ENCODE peak calls at places on chromosome 14, in nine cellular contexts. L is NCI-H1436 treated with DMSO at 0.1 percent for 48 hours; T is left lung; V is AG10803; Z is adrenal gland; F is stimulated activated CD8-positive, alpha-beta memory T cell treated with anti-CD3 and anti-CD28 coated beads, Interleukin-2, amount 100 ng/mL, for 1 hour; S is NCI-H460; I is NCI-H2029 treated with DMSO at 0.1 percent for 48 hours; E is GM12878. G is an unnamed sample.

GRCh38 chr14:84961637-84962036 is 568.3 kb upstream of the FLRT2 start:
- DNase-seq in L (no peak), F (no peak), T (no peak), Z (no peak), I (no peak), E (no peak), V (peak; percentile 0), S (no peak), G (no peak)

GRCh38 chr14:92040431-92041040 is 677 bp upstream of the TRIP11 start:
- DNase-seq in F (no peak), Z (peak; percentile 49), T (no peak), V (peak; percentile 23), L (peak; percentile 2), E (peak; percentile 25), I (no peak), S (peak; percentile 5), G (peak; percentile 20)

GRCh38 chr14:95759952-95760351 is 46.0 kb upstream of the TCL1A start:
- DNase-seq in S (no peak), I (no peak), V (peak; percentile 29), E (no peak), F (no peak), Z (no peak), T (no peak), L (no peak), G (no peak)

GRCh38 chr14:91295276-91295845 is 50.9 kb upstream of the GPR68 start:
- DNase-seq in L (no peak), T (no peak), S (no peak), Z (no peak), E (no peak), V (no peak), F (no peak), I (no peak), G (no peak)

GRCh38 chr14:95261616-95262510 is 57.8 kb downstream of the CLMN start:
- DNase-seq in I (no peak), Z (peak; percentile 28), T (no peak), E (no peak), V (no peak), S (no peak), F (no peak), L (no peak), G (no peak)

GRCh38 chr14:24231263-24232120 is 675 bp downstream of the NEDD8 start:
- DNase-seq in T (no peak), Z (peak; percentile 57), E (no peak), V (no peak), F (no peak), I (no peak), L (no peak), S (no peak), G (peak; percentile 41)

GRCh38 chr14:100915582-100915981 is 12.1 kb upstream of the RTL1 start:
- DNase-seq in V (peak; percentile 5), T (no peak), F (no peak), E (no peak), S (no peak), I (no peak), L (no peak), Z (no peak), G (no peak)

GRCh38 chr14:104685216-104685997 is 4.0 kb upstream of the INF2 start:
- DNase-seq in I (no peak), E (no peak), L (no peak), S (no peak), T (no peak), Z (no peak), F (no peak), V (no peak), G (no peak)

GRCh38 chr14:67485501-67486095 is 2.9 kb downstream of the TMEM229B start:
- DNase-seq in E (no peak), Z (peak; percentile 60), F (no peak), L (no peak), I (no peak), V (peak; percentile 35), T (no peak), S (no peak), G (no peak)

GRCh38 chr14:30614155-30614554 is 8.0 kb upstream of the SCFD1 start:
- DNase-seq in F (no peak), I (no peak), V (no peak), S (no peak), Z (no peak), T (no peak), L (no peak), E (no peak), G (no peak)

GRCh38 chr14:100905166-100905565 is 1.6 kb upstream of the RTL1 start:
- DNase-seq in I (no peak), T (no peak), Z (peak; percentile 53), E (no peak), F (no peak), S (no peak), L (no peak), V (no peak), G (peak; percentile 3)

GRCh38 chr14:72451081-72451972 is 442.6 kb downstream of the DPF3 start:
- DNase-seq in Z (no peak), F (no peak), I (no peak), T (no peak), S (no peak), V (peak; percentile 7), L (no peak), E (peak; percentile 84), G (no peak)

GRCh38 chr14:99137913-99138571 is 134.0 kb downstream of the BCL11B start:
- DNase-seq in E (no peak), V (no peak), T (no peak), S (no peak), L (no peak), I (no peak), F (no peak), Z (peak; percentile 27), G (no peak)

GRCh38 chr14:87994974-87995373 is 2.0 kb upstream of the GALC start:
- DNase-seq in E (peak; percentile 83), Z (no peak), I (no peak), V (no peak), T (no peak), F (no peak), L (no peak), S (peak; percentile 99), G (no peak)

GRCh38 chr14:45211295-45211694 is 41.7 kb downstream of the MIS18BP1 start:
- DNase-seq in T (no peak), S (no peak), E (no peak), V (no peak), L (no peak), I (no peak), F (no peak), Z (no peak), G (no peak)

GRCh38 chr14:88983755-88984154 is 159.3 kb downstream of the TTC8 start:
- DNase-seq in I (no peak), S (no peak), L (no peak), V (peak; percentile 90), E (no peak), Z (peak; percentile 81), T (no peak), F (no peak), G (peak; percentile 70)

GRCh38 chr14:92600318-92601053 is 86.9 kb downstream of the RIN3 start:
- DNase-seq in T (no peak), I (no peak), V (peak; percentile 83), Z (no peak), E (no peak), F (no peak), S (no peak), L (no peak), G (peak; percentile 60)

GRCh38 chr14:71466942-71467341 is 465.3 kb upstream of the RGS6 start:
- DNase-seq in Z (no peak), F (no peak), E (no peak), I (no peak), V (peak; percentile 42), L (no peak), T (no peak), S (no peak), G (no peak)

GRCh38 chr14:89260898-89261297 is 156.1 kb downstream of the FOXN3 start:
- DNase-seq in Z (no peak), E (no peak), T (no peak), V (no peak), S (no peak), I (no peak), L (no peak), F (no peak), G (no peak)

GRCh38 chr14:77076118-77076631 is 21.9 kb upstream of the CIPC start:
- DNase-seq in F (no peak), E (no peak), S (peak; percentile 76), T (no peak), I (no peak), L (no peak), Z (peak; percentile 90), V (no peak), G (no peak)

GRCh38 chr14:37482428-37482827 is 112.6 kb downstream of the FOXA1 start:
- DNase-seq in S (no peak), L (no peak), E (no peak), Z (no peak), I (no peak), F (no peak), V (no peak), T (no peak), G (no peak)

GRCh38 chr14:46108228-46108627 is 543.4 kb downstream of the RPL10L start:
- DNase-seq in V (no peak), I (no peak), E (no peak), L (no peak), F (no peak), S (no peak), Z (no peak), T (no peak), G (no peak)

GRCh38 chr14:105059917-105060565 is 5.2 kb downstream of the GPR132 start:
- DNase-seq in S (no peak), E (no peak), T (peak; percentile 68), F (no peak), V (no peak), L (no peak), Z (no peak), I (no peak), G (no peak)

GRCh38 chr14:21414137-21414631 is 30.4 kb upstream of the SUPT16H start:
- DNase-seq in T (no peak), Z (no peak), L (no peak), F (no peak), V (no peak), S (no peak), E (peak; percentile 24), I (no peak), G (no peak)

GRCh38 chr14:77024171-77024627 is 4.3 kb downstream of the IRF2BPL start:
- DNase-seq in E (no peak), Z (peak; percentile 80), T (no peak), L (peak; percentile 24), F (no peak), I (no peak), S (no peak), V (no peak), G (peak; percentile 32)

GRCh38 chr14:104561124-104561531 is 18.4 kb upstream of the C14orf180 start:
- DNase-seq in I (no peak), E (no peak), L (no peak), V (no peak), T (peak; percentile 72), F (no peak), Z (no peak), S (no peak), G (no peak)

GRCh38 chr14:22505751-22506710 is 83.0 kb downstream of the DAD1 start:
- DNase-seq in Z (no peak), L (no peak), T (no peak), E (no peak), I (no peak), V (no peak), F (no peak), S (no peak), G (no peak)

GRCh38 chr14:54796961-54797360 is 105.7 kb downstream of the GCH1 start:
- DNase-seq in V (peak; percentile 71), Z (no peak), F (no peak), L (no peak), S (no peak), I (no peak), E (no peak), T (no peak), G (peak; percentile 66)

GRCh38 chr14:88681755-88682494 is 110.8 kb downstream of the EML5 start:
- DNase-seq in I (no peak), F (no peak), V (no peak), E (no peak), Z (no peak), S (no peak), T (no peak), L (no peak), G (no peak)